ENCODE peak calls at places on chromosome 1, in six cellular contexts. D is kidney epithelial cell; J is CD8-positive, alpha-beta T cell; L is colonic mucosa; V is left ventricle myocardium inferior; F is IMR-90. P is an unnamed sample.

GRCh38 chr1:55331355-55331754 is 116.2 kb upstream of the USP24 start:
- DNase-seq in D (no peak), J (no peak), L (no peak), V (no peak), F (no peak), P (no peak)

GRCh38 chr1:40132383-40133121 is 28.6 kb upstream of the RLF start:
- DNase-seq in D (no peak), J (no peak), L (no peak), V (no peak), F (no peak), P (no peak)

GRCh38 chr1:58447891-58448290 is 98.6 kb downstream of the OMA1 start:
- DNase-seq in D (no peak), J (no peak), L (no peak), V (no peak), F (no peak), P (no peak)

GRCh38 chr1:91092503-91092902 is 70.7 kb upstream of the ZNF644 start:
- DNase-seq in D (peak; percentile 2), J (no peak), L (no peak), V (no peak), F (no peak), P (no peak)

GRCh38 chr1:181111559-181111958 is 23.1 kb downstream of the IER5 start:
- DNase-seq in D (no peak), J (no peak), L (no peak), V (no peak), F (peak; percentile 61), P (no peak)

GRCh38 chr1:227828773-227829172 is 13.3 kb downstream of the PRSS38 start:
- DNase-seq in D (no peak), J (no peak), L (no peak), V (no peak), F (no peak), P (no peak)

GRCh38 chr1:179001451-179001850 is 24.2 kb upstream of the FAM20B start:
- DNase-seq in D (no peak), J (no peak), L (no peak), V (no peak), F (no peak), P (no peak)

GRCh38 chr1:54487571-54488050 is 60.4 kb upstream of the ACOT11 start:
- DNase-seq in D (no peak), J (no peak), L (peak; percentile 40), V (peak; percentile 43), F (no peak), P (no peak)

GRCh38 chr1:243325305-243325890 is 69.6 kb downstream of the SDCCAG8 start:
- DNase-seq in D (peak; percentile 12), J (no peak), L (peak; percentile 21), V (no peak), F (peak; percentile 82), P (no peak)

GRCh38 chr1:3727042-3727824 is 25.0 kb upstream of the CCDC27 start:
- DNase-seq in D (no peak), J (no peak), L (no peak), V (no peak), F (no peak), P (no peak)
- TF ChIP-seq CTCF in D (peak; percentile 56), J (no peak), L (no peak), V (peak; percentile 56), F (peak; percentile 38), P (no peak)

GRCh38 chr1:57007948-57008347 is 42.1 kb upstream of the C8B start:
- DNase-seq in D (no peak), J (no peak), L (no peak), V (no peak), F (no peak), P (no peak)
- TF ChIP-seq CTCF in D (no peak), J (no peak), L (no peak), V (peak; percentile 20), F (no peak), P (no peak)

DNA sequence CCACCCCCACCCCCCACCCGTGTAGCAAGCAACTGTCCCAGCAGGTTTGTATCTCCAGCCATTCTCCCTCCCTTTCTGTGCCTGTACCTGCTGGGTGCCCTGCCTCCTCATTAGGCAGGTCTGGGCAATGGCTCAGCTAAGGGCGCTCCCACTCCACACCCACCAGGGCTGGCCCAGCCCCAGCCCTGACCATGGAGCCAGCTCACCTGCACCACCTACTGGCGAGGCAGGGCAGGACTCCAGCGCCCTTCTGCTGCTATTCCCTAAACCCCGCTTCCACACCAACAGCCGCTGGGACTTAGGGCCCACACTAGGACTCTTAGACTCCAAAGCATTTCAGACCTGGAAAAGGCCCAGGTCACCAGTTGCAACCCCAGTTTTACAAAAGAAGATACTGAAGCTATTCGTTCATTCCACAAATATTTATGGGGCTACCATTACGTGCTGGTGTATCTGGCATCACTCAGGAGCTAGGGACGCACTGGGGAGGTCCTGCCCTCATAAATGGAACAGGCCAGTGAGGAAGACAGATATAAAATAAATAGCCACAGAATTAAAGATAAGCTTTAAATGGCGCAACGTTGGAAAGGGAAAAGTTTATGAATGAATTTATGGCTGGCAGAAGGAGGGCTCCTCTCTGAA is 24.0 kb downstream of the PGLYRP3 start:
- DNase-seq in D (no peak), J (no peak), L (peak; percentile 29), V (no peak), F (no peak), P (no peak)
- TF ChIP-seq CTCF in D (peak; percentile 42), J (no peak), L (peak; percentile 34), V (peak; percentile 12), F (peak; percentile 34), P (no peak)

GRCh38 chr1:186681136-186681535 is 913 bp upstream of the PTGS2 start:
- DNase-seq in D (no peak), J (no peak), L (no peak), V (no peak), F (peak; percentile 6), P (no peak)

GRCh38 chr1:186683637-186684410 is 3.6 kb upstream of the PTGS2 start:
- DNase-seq in D (no peak), J (no peak), L (no peak), V (no peak), F (no peak), P (no peak)

GRCh38 chr1:186681806-186682205 is 1.6 kb upstream of the PTGS2 start:
- DNase-seq in D (no peak), J (no peak), L (no peak), V (no peak), F (peak; percentile 55), P (no peak)

GRCh38 chr1:186680031-186681012 is at the start of gene PTGS2:
- DNase-seq in D (peak; percentile 77), J (no peak), L (peak; percentile 80), V (peak; percentile 67), F (peak; percentile 93), P (peak; percentile 57)

GRCh38 chr1:186682721-186683120 is 2.5 kb upstream of the PTGS2 start:
- DNase-seq in D (no peak), J (no peak), L (no peak), V (no peak), F (peak; percentile 54), P (no peak)
- TF ChIP-seq CTCF in D (peak; percentile 9), J (no peak), L (peak; percentile 11), V (peak; percentile 14), F (peak; percentile 54), P (no peak)

GRCh38 chr1:44694863-44695478 is 20.5 kb downstream of the ARMH1 start:
- DNase-seq in D (no peak), J (no peak), L (no peak), V (no peak), F (no peak), P (no peak)
- TF ChIP-seq CTCF in D (no peak), J (no peak), L (no peak), V (no peak), F (no peak), P (no peak)

GRCh38 chr1:240709676-240710075 is 97.7 kb upstream of the GREM2 start:
- DNase-seq in D (no peak), J (no peak), L (no peak), V (no peak), F (no peak), P (no peak)

GRCh38 chr1:240706150-240706904 is 94.4 kb upstream of the GREM2 start:
- DNase-seq in D (no peak), J (no peak), L (no peak), V (no peak), F (peak; percentile 35), P (no peak)

GRCh38 chr1:240714893-240715292 is 102.9 kb upstream of the GREM2 start:
- DNase-seq in D (no peak), J (no peak), L (no peak), V (no peak), F (no peak), P (no peak)

GRCh38 chr1:240712014-240712731 is 100.2 kb upstream of the GREM2 start:
- DNase-seq in D (no peak), J (no peak), L (no peak), V (no peak), F (peak; percentile 81), P (no peak)

DNA sequence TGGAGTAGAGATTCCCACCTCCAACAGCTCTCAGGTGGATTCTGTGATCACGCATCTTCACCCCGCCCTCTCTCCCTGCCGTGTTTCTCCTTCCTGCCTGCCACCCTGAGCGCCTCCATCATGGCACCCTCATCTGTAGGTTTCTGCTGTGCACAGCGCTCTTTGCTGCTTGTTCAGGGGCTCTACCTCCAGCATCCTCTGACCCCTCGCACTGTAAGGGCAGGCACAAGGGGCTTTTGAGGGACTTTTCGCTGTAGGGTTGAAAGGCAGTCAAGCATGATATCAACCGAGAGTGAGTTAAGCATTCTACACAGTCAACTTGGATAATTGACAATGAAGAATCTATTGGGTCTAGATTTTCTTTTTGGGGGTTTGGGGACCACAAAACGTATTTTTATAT is 99.1 kb upstream of the GREM2 start:
- DNase-seq in D (no peak), J (no peak), L (no peak), V (no peak), F (no peak), P (no peak)
- TF ChIP-seq CTCF in D (no peak), J (no peak), L (no peak), V (no peak), F (no peak), P (no peak)

GRCh38 chr1:11982010-11982392 is 1.8 kb downstream of the MFN2 start:
- DNase-seq in D (no peak), J (no peak), L (no peak), V (no peak), F (peak; percentile 46), P (no peak)
- TF ChIP-seq CTCF in D (no peak), J (no peak), L (no peak), V (peak; percentile 51), F (peak; percentile 41), P (no peak)

GRCh38 chr1:13710097-13710496 is 10.1 kb downstream of the PRDM2 start:
- DNase-seq in D (no peak), J (no peak), L (no peak), V (no peak), F (no peak), P (no peak)

DNA sequence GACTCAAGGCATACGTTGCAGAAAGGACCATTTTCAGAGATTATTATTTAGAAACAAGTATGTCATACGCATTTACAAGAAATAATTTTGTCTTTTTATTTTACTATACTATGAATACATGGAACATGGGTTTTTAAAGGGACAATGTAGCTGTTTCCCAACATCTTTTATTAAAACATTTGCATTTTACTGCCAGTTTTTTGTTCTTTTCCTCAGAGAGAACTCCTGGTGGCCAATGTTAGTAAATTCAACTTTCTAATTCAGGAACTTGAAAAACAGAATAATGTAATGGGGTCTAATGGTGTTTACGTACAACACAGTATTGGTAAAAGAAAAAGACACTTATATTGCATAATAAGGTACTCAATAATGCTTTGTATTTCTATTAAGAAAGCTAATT is 14.9 kb downstream of the PRDM2 start:
- DNase-seq in D (no peak), J (no peak), L (no peak), V (no peak), F (no peak), P (no peak)
- TF ChIP-seq CTCF in D (peak; percentile 17), J (peak; percentile 53), L (peak; percentile 15), V (no peak), F (peak; percentile 20), P (no peak)